ENCODE peak calls at places on chromosomes 11 and 22, in five cellular contexts. S is H1, G is GM12878, L is K562, V is HepG2. T is an unnamed sample.

GRCh38 chr11:7892059-7892699 is 38.9 kb downstream of the OR10A6 start:
- DNase-seq in L (no peak), V (no peak), G (no peak), S (no peak), T (no peak)

GRCh38 chr11:75635009-75635909 is 33.6 kb downstream of the MAP6 start:
- DNase-seq in S (no peak), L (peak), G (no peak), V (no peak), T (no peak)

GRCh38 chr11:36748856-36749255 is 150.8 kb upstream of the RAG2 start:
- DNase-seq in G (no peak), V (no peak), S (no peak), L (no peak), T (no peak)

GRCh38 chr11:2217211-2218081 is 45.8 kb upstream of the TH start:
- DNase-seq in S (no peak), V (no peak), G (no peak), L (no peak), T (no peak)

GRCh38 chr11:77110836-77111235 is 8.2 kb downstream of the OMP start:
- DNase-seq in S (no peak), G (no peak), V (no peak), L (no peak), T (no peak)

GRCh38 chr22:50613291-50613981 is 12.8 kb downstream of the MAPK8IP2 start:
- DNase-seq in V (peak), L (peak), G (no peak), S (peak), T (no peak)

GRCh38 chr11:2777871-2778629 is 78.3 kb upstream of the KCNQ1OT1 start:
- DNase-seq in L (peak), G (no peak), S (peak), V (no peak), T (no peak)

GRCh38 chr11:74090701-74091100 is 80.1 kb downstream of the C2CD3 start:
- DNase-seq in L (peak), V (peak), S (no peak), G (no peak), T (peak)

GRCh38 chr11:1832989-1833365 is 1.8 kb upstream of the SYT8 start:
- DNase-seq in L (no peak), V (no peak), S (no peak), G (no peak), T (no peak)

GRCh38 chr11:125141686-125142535 is 22.6 kb upstream of the PKNOX2 start:
- DNase-seq in V (no peak), G (no peak), L (peak), S (peak), T (no peak)

GRCh38 chr11:10375280-10376048 is 70.6 kb downstream of the ADM start:
- DNase-seq in L (no peak), S (peak), G (no peak), V (no peak), T (no peak)

GRCh38 chr11:133835258-133836075 is 9.8 kb downstream of the SPATA19 start:
- DNase-seq in V (peak), L (peak), G (peak), S (peak), T (peak)

GRCh38 chr11:2825261-2825885 is 60.2 kb downstream of the CDKN1C start:
- DNase-seq in S (no peak), L (no peak), V (peak), G (no peak), T (no peak)

GRCh38 chr11:68564261-68564660 is 103.7 kb downstream of the PPP6R3 start:
- DNase-seq in L (no peak), V (no peak), S (no peak), G (no peak), T (no peak)

GRCh38 chr22:42651134-42651533 is 1.9 kb upstream of the CYB5R3 start:
- DNase-seq in V (peak), S (no peak), G (no peak), L (no peak), T (peak)

GRCh38 chr11:198236-198806 is 5.4 kb downstream of the SCGB1C1 start:
- DNase-seq in L (no peak), S (no peak), G (no peak), V (no peak), T (no peak)

GRCh38 chr22:25054943-25055511 is 102.5 kb downstream of the KIAA1671 start:
- DNase-seq in S (no peak), L (no peak), G (no peak), V (no peak), T (no peak)

GRCh38 chr22:18058770-18059169 is 19.0 kb upstream of the PEX26 start:
- DNase-seq in V (no peak), S (no peak), G (no peak), L (no peak), T (no peak)

GRCh38 chr11:117058761-117059233 is 39.4 kb downstream of the SIK3 start:
- DNase-seq in V (no peak), S (no peak), G (no peak), L (no peak), T (no peak)

GRCh38 chr11:117826832-117827231 is 2.3 kb upstream of the FXYD2 start:
- DNase-seq in S (no peak), G (no peak), V (no peak), L (no peak), T (no peak)

GRCh38 chr11:122910775-122911174 is 28.2 kb downstream of the JHY start:
- DNase-seq in V (peak), L (peak), G (no peak), S (no peak), T (no peak)

GRCh38 chr11:11416917-11417316 is 63.9 kb upstream of the CSNK2A3 start:
- DNase-seq in V (no peak), L (no peak), S (no peak), G (no peak), T (peak)

GRCh38 chr11:76624515-76625379 is 45.8 kb downstream of the LRRC32 start:
- DNase-seq in V (no peak), L (peak), G (no peak), S (no peak), T (no peak)

GRCh38 chr22:46812786-46813185 is 50.3 kb downstream of the TBC1D22A start:
- DNase-seq in L (no peak), S (peak), G (no peak), V (no peak), T (no peak)

GRCh38 chr11:68503281-68503687 is 42.7 kb downstream of the PPP6R3 start:
- DNase-seq in V (no peak), S (no peak), G (no peak), L (peak), T (peak)

GRCh38 chr11:58926695-58927094 is 12.6 kb upstream of the GLYATL1 start:
- DNase-seq in G (no peak), V (no peak), S (no peak), L (no peak), T (peak)
- TF ChIP-seq KDM1A in G (no peak), V (no peak), S (no peak), L (no peak), T (no peak)

GRCh38 chr11:13013054-13013488 is 4.0 kb downstream of the RASSF10 start:
- DNase-seq in S (no peak), V (no peak), L (no peak), G (peak), T (peak)
- TF ChIP-seq KDM1A in S (no peak), V (no peak), L (no peak), G (no peak), T (no peak)

GRCh38 chr11:119207300-119207570 is 1.1 kb downstream of the CBL start:
- DNase-seq in S (no peak), G (no peak), L (no peak), V (no peak), T (no peak)

GRCh38 chr11:119205080-119205479 is 1.1 kb upstream of the CBL start:
- DNase-seq in S (no peak), V (no peak), G (no peak), L (peak), T (no peak)

GRCh38 chr11:119207607-119208006 is 1.5 kb downstream of the CBL start:
- DNase-seq in S (no peak), L (no peak), G (no peak), V (no peak), T (no peak)

GRCh38 chr11:119205574-119206511 is at the start of gene CBL:
- DNase-seq in G (peak), L (peak), S (peak), V (peak), T (peak)

GRCh38 chr11:119206512-119207299 is 567 bp downstream of the CBL start:
- DNase-seq in G (no peak), L (peak), V (no peak), S (peak), T (no peak)
- TF ChIP-seq KDM1A in G (no peak), L (peak), V (no peak), S (no peak), T (no peak)

GRCh38 chr11:95567685-95568084 is 221.9 kb downstream of the FAM76B start:
- DNase-seq in V (no peak), L (no peak), S (no peak), G (no peak), T (no peak)

GRCh38 chr11:95565692-95566091 is 223.9 kb downstream of the FAM76B start:
- DNase-seq in V (no peak), L (no peak), S (no peak), G (no peak), T (no peak)

GRCh38 chr11:95563859-95564258 is 225.7 kb downstream of the FAM76B start:
- DNase-seq in L (no peak), V (no peak), G (no peak), S (no peak), T (no peak)

GRCh38 chr11:95568236-95568635 is 221.3 kb downstream of the FAM76B start:
- DNase-seq in G (no peak), S (no peak), V (no peak), L (no peak), T (no peak)

GRCh38 chr11:95566151-95566670 is 223.4 kb downstream of the FAM76B start:
- DNase-seq in L (peak), V (no peak), G (no peak), S (no peak), T (no peak)
- TF ChIP-seq KDM1A in L (no peak), V (no peak), G (no peak), S (no peak), T (no peak)

GRCh38 chr11:57885298-57886035 is 123.9 kb downstream of the CTNND1 start:
- DNase-seq in V (peak), G (no peak), L (peak), S (peak), T (no peak)
- TF ChIP-seq KDM1A in V (no peak), G (no peak), L (no peak), S (no peak), T (no peak)

GRCh38 chr11:46252373-46252914 is 25.0 kb upstream of the CREB3L1 start:
- DNase-seq in S (no peak), G (no peak), V (peak), L (no peak), T (no peak)
- TF ChIP-seq KDM1A in S (no peak), G (no peak), V (no peak), L (no peak), T (no peak)

DNA sequence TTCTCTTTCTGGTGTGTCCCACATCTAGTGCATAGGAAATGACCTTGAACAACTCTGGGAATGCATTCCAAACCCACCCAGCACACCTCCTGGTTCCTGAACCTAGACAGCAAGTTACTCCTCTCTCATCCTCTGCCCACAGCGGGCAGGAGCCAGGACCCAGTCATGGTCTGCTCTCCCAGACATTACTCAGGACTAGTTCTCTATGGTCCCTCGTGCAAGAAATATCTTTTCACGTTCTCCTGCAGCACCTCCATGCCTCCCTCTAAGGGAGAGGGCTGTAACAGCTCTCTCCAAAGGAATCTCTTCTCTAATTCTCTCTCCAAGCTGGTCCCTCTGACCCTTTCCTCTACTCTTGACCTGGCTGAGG is 57.9 kb upstream of the PRSS23 start:
- DNase-seq in S (no peak), G (no peak), V (no peak), L (no peak), T (peak)
- TF ChIP-seq KDM1A in S (no peak), G (no peak), V (no peak), L (no peak), T (no peak)

GRCh38 chr11:83063073-83063754 is 8.5 kb downstream of the RAB30 start:
- DNase-seq in L (no peak), S (no peak), V (no peak), G (peak), T (peak)

GRCh38 chr11:83057721-83058120 is 14.0 kb downstream of the RAB30 start:
- DNase-seq in G (no peak), L (no peak), V (no peak), S (no peak), T (no peak)

GRCh38 chr11:83064011-83064410 is 7.7 kb downstream of the RAB30 start:
- DNase-seq in L (no peak), V (no peak), S (no peak), G (no peak), T (no peak)

GRCh38 chr11:83060965-83061364 is 10.7 kb downstream of the RAB30 start:
- DNase-seq in S (no peak), G (no peak), L (no peak), V (no peak), T (no peak)

GRCh38 chr11:83061883-83062282 is 9.8 kb downstream of the RAB30 start:
- DNase-seq in V (no peak), L (no peak), S (no peak), G (peak), T (no peak)
- TF ChIP-seq KDM1A in V (no peak), L (no peak), S (no peak), G (no peak), T (no peak)

GRCh38 chr22:28585324-28585723 is 94.3 kb downstream of the TTC28 start:
- DNase-seq in V (no peak), G (no peak), L (no peak), S (peak), T (no peak)

GRCh38 chr22:28582806-28583205 is 96.8 kb downstream of the TTC28 start:
- DNase-seq in L (no peak), S (no peak), V (no peak), G (no peak), T (no peak)

DNA sequence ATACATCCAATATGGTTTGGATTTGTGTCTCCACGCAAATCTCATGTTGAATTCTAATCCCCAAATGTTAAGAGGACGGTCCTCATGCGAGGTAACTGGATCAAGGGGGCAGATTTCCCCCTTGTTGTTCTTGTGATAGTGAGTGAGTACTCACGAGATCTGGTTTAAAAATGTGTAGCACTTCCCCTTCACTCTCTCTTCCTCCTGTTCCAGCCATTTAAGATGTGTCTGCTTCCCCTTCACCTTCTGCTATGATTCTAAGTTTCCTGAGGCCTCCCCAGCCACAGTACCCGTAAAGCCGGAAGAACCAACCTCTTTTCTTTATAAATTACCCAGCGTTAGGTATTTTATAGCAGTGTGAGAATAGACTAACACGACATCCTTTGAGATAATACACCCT is 98.6 kb downstream of the TTC28 start:
- DNase-seq in V (no peak), S (no peak), G (no peak), L (no peak), T (no peak)
- TF ChIP-seq KDM1A in V (no peak), S (no peak), G (no peak), L (no peak), T (no peak)

GRCh38 chr22:20551805-20552449 is 44.5 kb downstream of the MED15 start:
- DNase-seq in V (peak), S (no peak), L (no peak), G (no peak), T (no peak)

GRCh38 chr22:20552913-20553401 is 45.5 kb downstream of the MED15 start:
- DNase-seq in S (no peak), L (no peak), V (peak), G (no peak), T (no peak)

GRCh38 chr22:20550851-20551744 is 43.7 kb downstream of the MED15 start:
- DNase-seq in S (no peak), L (no peak), G (peak), V (no peak), T (no peak)

GRCh38 chr22:20553947-20554741 is 46.7 kb downstream of the MED15 start:
- DNase-seq in L (no peak), V (no peak), G (no peak), S (no peak), T (no peak)

DNA sequence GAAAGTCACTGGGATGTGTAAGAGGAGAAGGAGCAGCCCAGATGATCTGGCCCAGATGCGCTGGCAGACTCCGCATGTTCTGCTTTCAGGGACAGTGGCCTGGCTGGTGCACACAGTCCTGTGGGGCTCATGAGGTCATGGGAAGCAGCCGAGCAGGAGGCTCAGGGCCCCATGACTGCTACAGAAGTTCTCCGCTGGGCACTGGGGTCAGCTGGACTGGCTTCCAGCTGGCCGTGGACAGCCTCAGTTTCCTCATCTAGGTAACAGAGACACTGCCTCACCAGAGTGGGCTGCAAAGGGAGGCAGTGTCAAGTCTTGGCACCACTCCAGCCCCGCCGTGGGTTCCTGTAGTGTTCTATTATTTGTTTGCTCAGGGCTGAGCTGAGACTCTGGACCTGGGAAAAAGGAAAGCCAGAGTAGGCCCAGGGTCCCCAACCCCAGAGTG is 45.1 kb downstream of the MED15 start:
- DNase-seq in G (no peak), V (peak), L (no peak), S (no peak), T (no peak)
- TF ChIP-seq KDM1A in G (no peak), V (no peak), L (no peak), S (no peak), T (no peak)

T was measured in A549.